ENCODE peak calls at places on chromosomes 1 and 21, in four cellular contexts. M is fibroblast of mammary gland, Z is lower lobe of right lung, R is thoracic aorta. L is an unnamed sample.
A peak's percentile ranks its signal among the peaks of the same experiment; 100 is the strongest.

GRCh38 chr1:167926486-167926997 is 9.9 kb upstream of the DCAF6 start:
- DNase-seq in M (no peak), R (no peak), Z (no peak), L (no peak)

GRCh38 chr1:156914440-156914856 is 6.0 kb upstream of the LRRC71 start:
- DNase-seq in R (no peak), M (peak; percentile 62), Z (peak; percentile 39), L (no peak)

GRCh38 chr1:114094303-114094663 is 59.4 kb downstream of the SYT6 start:
- DNase-seq in Z (no peak), R (no peak), M (peak; percentile 66), L (no peak)

GRCh38 chr1:194873328-194873923 is 1687.0 kb upstream of the B3GALT2 start:
- DNase-seq in R (no peak), M (no peak), Z (no peak), L (no peak)

GRCh38 chr1:41611068-41611931 is 126.8 kb upstream of the EDN2 start:
- DNase-seq in Z (no peak), R (no peak), M (no peak), L (no peak)

GRCh38 chr21:35508389-35508888 is 459.3 kb upstream of the RUNX1 start:
- DNase-seq in R (peak; percentile 30), Z (peak; percentile 84), M (peak; percentile 96), L (no peak)

GRCh38 chr1:116345830-116346229 is 27.2 kb upstream of the ATP1A1 start:
- DNase-seq in M (no peak), R (no peak), Z (no peak), L (no peak)

GRCh38 chr1:26475989-26476388 is 3.7 kb downstream of the HMGN2 start:
- DNase-seq in R (no peak), Z (no peak), M (no peak), L (no peak)

GRCh38 chr1:112506731-112507130 is 2.0 kb upstream of the WNT2B start:
- DNase-seq in Z (no peak), R (no peak), M (no peak), L (no peak)

GRCh38 chr1:2556277-2557145 is at the start of gene TNFRSF14:
- DNase-seq in M (peak; percentile 36), Z (peak; percentile 80), R (no peak), L (no peak)

GRCh38 chr1:2558861-2559260 is 2.7 kb downstream of the TNFRSF14 start:
- DNase-seq in Z (no peak), R (no peak), M (no peak), L (no peak)

GRCh38 chr1:2558030-2558400 is 1.8 kb downstream of the TNFRSF14 start:
- DNase-seq in R (no peak), M (no peak), Z (no peak), L (no peak)

GRCh38 chr1:2558420-2558819 is 2.2 kb downstream of the TNFRSF14 start:
- DNase-seq in M (no peak), R (no peak), Z (no peak), L (no peak)

DNA sequence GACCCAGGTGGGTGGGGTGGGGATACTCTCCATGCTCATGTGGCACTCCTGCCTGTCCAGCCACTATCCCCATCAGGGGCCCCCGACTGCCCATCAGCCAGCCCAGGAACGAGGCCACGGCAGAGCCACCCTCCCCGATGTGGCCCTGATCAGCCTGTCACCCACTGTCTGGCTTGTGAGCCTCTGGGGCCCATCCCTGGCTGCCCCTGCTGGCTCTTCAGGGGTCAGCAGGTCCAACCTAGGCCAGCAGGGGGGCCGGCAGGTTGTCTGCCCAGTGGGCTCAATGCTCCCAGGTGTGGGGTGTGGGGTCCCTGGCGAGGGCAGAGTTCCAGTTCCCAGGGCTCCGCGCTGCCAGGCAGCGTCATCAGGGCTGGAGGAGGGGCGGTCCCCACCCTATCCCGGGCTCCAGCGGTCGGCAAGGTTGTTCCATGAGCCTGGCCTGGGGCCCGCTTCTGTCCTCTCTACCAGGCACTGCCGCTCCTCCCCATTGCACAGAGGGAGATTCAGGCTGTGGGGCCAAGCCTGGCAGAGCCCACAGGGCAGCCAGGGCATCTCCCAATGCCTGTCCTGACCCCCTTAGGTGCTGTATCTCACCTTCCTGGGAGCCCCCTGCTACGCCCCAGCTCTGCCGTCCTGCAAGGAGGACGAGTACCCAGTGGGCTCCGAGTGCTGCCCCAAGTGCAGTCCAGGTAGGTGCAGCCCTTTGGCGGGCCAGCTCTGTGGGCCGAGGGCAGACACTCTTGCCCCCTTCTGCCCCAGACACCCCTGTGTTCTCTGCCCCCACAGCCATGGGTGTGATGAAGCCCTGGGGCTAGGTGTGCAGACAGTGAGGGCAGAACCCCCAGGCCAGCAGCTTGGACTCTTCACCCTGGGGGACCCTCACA is 1.2 kb downstream of the TNFRSF14 start:
- DNase-seq in Z (no peak), R (no peak), M (no peak), L (no peak)
- TF ChIP-seq CTCF in Z (no peak), R (no peak), M (no peak), L (no peak)

DNA sequence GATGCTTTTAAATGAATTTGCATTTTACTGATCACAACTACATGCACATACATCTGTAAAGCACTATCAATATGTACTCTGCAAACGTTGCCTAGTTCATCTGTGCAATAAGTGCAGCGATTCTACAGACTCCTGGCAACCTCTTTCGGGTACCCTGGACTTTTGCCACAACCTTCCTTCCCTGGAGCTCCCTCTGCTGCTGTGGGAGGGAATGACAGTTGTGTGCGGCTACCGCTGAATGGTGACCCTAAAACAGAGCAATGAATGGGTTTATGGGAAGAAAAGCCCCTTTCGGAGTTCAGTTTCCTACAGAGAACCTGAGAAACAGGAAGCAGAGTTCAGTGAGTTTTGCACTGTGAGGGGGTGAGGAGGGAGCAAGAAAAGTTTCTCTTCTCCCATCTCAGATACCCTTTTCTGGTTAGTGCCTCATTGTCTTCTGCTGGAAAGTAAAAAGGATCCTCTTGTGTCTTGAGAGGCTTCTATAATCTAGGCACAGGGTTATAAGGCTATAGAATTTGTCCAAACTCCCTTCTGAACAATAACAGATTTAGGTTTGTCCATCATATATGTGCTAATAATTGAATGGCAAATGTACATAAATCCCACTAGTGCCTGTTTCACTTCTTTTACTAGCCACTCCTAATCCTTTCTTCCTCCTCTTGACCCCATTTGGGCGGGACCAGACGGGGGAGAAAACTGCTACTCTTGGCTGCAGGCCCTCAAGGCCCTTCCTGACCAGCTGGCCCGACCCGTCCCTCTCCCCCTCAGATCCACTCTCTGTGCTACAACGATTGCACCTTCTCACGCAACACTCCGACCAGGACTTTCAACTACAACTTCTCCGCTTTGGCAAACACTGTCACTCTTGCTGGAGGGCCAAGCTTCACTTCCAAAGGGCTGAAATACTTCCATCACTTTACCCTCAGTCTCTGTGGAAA is 19.8 kb upstream of the SARS1 start:
- DNase-seq in M (no peak), R (no peak), Z (peak; percentile 55), L (peak; percentile 72)
- TF ChIP-seq CTCF in M (peak; percentile 57), R (no peak), Z (peak; percentile 70), L (peak; percentile 87)

DNA sequence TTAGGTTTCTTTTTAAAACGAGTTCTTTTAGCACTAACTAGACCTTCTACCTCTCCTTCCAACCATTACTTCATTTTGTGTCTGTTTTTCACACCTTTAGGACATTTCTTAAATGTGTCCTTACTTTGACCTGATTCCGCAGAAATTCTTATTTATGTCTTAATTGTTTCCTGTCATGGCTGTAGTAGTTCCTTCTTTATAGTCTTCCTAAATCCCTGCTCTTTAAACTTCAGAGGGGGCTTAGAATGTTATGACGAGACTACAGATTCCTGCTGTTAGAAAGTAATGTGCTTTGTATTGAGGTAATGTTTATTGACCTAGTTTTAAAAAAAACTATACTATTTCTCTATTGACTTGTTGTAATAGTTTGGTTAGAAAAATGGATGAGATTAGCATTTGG is 70.4 kb downstream of the HMCN1 start:
- DNase-seq in Z (no peak), R (no peak), M (no peak), L (no peak)
- TF ChIP-seq CTCF in Z (no peak), R (no peak), M (no peak), L (no peak)

GRCh38 chr1:153929981-153930948 is 7.5 kb upstream of the GATAD2B start:
- DNase-seq in Z (no peak), R (no peak), M (no peak), L (no peak)
- TF ChIP-seq CTCF in Z (no peak), R (no peak), M (no peak), L (no peak)

DNA sequence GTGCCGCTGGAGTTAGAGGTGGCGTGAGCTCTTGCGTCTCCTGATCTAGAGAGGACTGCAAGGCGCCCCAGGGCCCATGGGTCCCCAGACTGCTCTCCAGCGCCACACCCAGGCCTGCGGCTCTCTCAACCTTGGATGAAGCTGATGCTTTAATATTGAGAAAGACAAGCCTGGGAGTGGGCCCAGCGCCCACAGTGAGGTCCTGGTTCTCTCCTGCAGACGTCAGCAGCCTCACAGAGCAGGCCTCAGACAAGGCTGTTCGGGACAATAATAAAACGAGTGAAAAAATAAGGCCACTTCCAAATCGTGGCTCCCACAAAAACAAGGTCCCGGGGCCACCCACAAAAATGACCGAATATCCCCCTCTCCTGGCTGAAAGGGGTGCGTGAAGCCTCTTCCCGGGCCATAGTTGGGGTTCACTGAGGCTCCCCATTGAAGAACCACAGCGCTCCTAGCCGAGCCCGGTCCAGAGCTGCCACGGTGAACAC is 6.0 kb upstream of the DNMT3L start:
- DNase-seq in R (no peak), Z (no peak), M (peak; percentile 5), L (no peak)
- TF ChIP-seq CTCF in R (no peak), Z (peak; percentile 28), M (no peak), L (no peak)

DNA sequence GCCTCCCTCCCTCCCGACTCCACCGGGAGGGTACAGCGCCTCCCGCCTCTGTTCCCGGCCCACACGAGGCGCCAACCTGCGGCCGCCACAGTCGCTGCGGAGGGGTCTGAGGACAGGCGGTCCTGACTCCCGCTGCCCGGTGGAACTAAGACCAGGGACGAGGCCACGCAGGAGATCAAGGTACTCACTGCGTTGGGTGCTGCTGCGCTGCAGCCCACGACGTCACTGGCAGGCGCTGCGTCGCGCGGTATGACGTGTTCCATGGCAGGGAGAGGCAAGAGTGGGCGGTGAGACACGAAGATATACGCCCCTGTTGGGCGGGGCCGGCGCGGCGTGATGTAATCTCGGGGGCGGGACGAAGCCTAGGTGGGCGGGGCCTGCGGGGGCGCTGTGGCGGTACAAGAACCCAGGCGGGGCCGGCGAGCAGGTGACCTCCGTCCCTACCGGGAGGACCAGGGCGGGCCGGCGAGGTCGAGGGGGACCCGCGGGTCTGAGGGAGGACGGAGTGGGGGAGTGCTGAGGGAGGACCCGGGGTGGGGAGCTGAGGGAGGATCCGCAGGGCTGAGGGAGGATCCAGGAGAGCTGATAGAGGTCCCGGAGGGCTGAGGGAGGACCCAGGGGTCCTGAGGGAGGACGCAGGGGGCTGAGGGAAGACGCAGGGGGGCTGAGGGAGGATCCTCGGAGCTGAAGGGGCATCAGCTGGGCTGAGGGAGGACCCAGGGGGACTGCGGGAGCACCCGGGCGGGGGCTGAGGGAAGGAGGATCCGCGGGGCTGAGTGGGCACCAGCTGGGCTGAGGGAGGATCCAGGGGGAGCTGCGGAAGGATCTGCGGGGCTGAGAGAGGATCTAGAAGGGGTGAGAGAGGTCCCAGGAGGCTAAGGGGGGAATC is at the start of gene MRPL55:
- DNase-seq in M (peak; percentile 93), R (peak; percentile 92), Z (peak; percentile 97), L (peak; percentile 100)
- TF ChIP-seq CTCF in M (no peak), R (no peak), Z (no peak), L (no peak)

DNA sequence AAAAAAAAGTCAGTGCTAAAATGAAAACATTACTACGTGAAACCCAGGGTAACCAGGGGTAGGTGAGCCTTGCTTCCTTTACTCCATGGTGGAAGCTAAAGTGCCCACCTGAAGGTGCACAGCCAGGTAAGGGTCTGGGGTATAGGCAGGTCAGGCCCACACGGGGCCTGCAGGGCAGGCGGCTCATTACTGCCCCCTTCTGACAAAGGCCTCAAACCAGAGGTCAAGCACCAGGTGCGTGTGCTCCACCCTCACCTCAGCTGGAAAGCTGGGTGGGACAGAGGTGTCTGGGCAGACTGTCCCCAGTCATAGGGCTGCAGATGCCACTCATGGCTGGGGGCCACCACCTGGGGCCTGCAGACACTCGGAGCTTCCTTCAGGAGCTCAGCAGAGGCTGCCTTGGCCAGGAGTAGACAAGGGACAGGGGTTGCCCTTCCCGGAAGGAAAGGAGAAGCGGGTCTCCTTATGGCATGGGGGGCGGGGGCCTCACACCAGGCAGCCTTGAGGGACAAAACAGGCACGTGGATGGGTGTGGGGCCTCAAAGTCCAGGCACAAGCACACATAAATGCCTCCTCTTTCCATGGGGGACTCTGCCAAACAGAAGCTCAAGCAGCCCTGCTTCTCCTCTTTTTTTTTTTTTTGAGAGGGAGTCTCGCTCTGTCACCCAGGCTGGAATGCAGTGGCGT is 36.2 kb downstream of the ACOT7 start:
- DNase-seq in M (no peak), R (no peak), Z (no peak), L (no peak)
- TF ChIP-seq CTCF in M (peak; percentile 12), R (no peak), Z (no peak), L (peak; percentile 1)

L was measured in D721Med.